ENCODE peak calls at places on chromosomes 4 and X, in five cellular contexts. F is RWPE1, O is GM06990, D is NCI-H748 treated with DMSO at 0.1 percent for 48 hours, U is KG1. T is an unnamed sample.
A peak's percentile ranks its signal among the peaks of the same experiment; 100 is the strongest.

GRCh38 chr4:142901166-142901662 is 55.1 kb upstream of the INPP4B start:
- DNase-seq in U (no peak), D (no peak), O (no peak), F (no peak), T (no peak)

GRCh38 chr4:148030486-148030885 is 298.6 kb downstream of the ARHGAP10 start:
- DNase-seq in D (no peak), O (no peak), U (no peak), F (no peak), T (no peak)

GRCh38 chrX:63349307-63349706 is 1.8 kb downstream of the SPIN4 start:
- DNase-seq in O (no peak), F (peak; percentile 0), U (no peak), D (peak; percentile 41), T (no peak)

GRCh38 chr4:81523672-81524436 is 52.1 kb upstream of the RASGEF1B start:
- DNase-seq in U (no peak), O (no peak), D (no peak), F (no peak), T (no peak)

GRCh38 chrX:68808686-68809357 is 20.0 kb upstream of the EFNB1 start:
- DNase-seq in F (no peak), D (no peak), U (no peak), O (no peak), T (no peak)

GRCh38 chrX:81411517-81411916 is 209.6 kb downstream of the SH3BGRL start:
- DNase-seq in D (no peak), O (no peak), F (no peak), U (no peak), T (no peak)

GRCh38 chrX:141176586-141177451 is at the start of gene LDOC1:
- DNase-seq in U (no peak), D (peak; percentile 80), F (peak; percentile 81), O (peak; percentile 3), T (no peak)

GRCh38 chr4:117783716-117784115 is 250.6 kb upstream of the NDST3 start:
- DNase-seq in F (peak; percentile 4), O (no peak), U (no peak), D (no peak), T (peak; percentile 34)

GRCh38 chr4:3871181-3871852 is 105.1 kb downstream of the ADRA2C start:
- DNase-seq in F (no peak), O (no peak), U (no peak), D (peak; percentile 8), T (no peak)

GRCh38 chr4:164847967-164848649 is 28.9 kb upstream of the APELA start:
- DNase-seq in O (no peak), F (no peak), U (no peak), D (peak; percentile 75), T (no peak)

GRCh38 chrX:46837543-46838481 is 969 bp downstream of the RP2 start:
- DNase-seq in U (no peak), O (no peak), D (peak; percentile 5), F (peak; percentile 26), T (no peak)

GRCh38 chrX:139121616-139122286 is 408.8 kb upstream of the F9 start:
- DNase-seq in F (no peak), D (no peak), O (no peak), U (no peak), T (no peak)

GRCh38 chr4:89657931-89658700 is 178.8 kb downstream of the SNCA start:
- DNase-seq in U (peak; percentile 20), F (no peak), O (peak; percentile 29), D (peak; percentile 4), T (peak; percentile 14)

GRCh38 chr4:118279920-118280432 is 72.8 kb downstream of the PRSS12 start:
- DNase-seq in O (no peak), U (no peak), F (no peak), D (no peak), T (no peak)

GRCh38 chrX:111444881-111445280 is 32.9 kb upstream of the DCX start:
- DNase-seq in F (no peak), O (no peak), U (no peak), D (no peak), T (no peak)

GRCh38 chrX:112380541-112381278 is 298.1 kb upstream of the TRPC5 start:
- DNase-seq in O (no peak), F (no peak), U (no peak), D (no peak), T (no peak)

GRCh38 chr4:11106190-11106589 is 322.5 kb downstream of the HS3ST1 start:
- DNase-seq in U (no peak), D (no peak), F (peak; percentile 28), O (no peak), T (no peak)

GRCh38 chrX:49878128-49878833 is 1.0 kb upstream of the USP27X start:
- DNase-seq in D (no peak), F (no peak), O (no peak), U (no peak), T (no peak)

GRCh38 chr4:90345549-90345948 is 218.4 kb downstream of the CCSER1 start:
- DNase-seq in U (no peak), D (no peak), F (no peak), O (no peak), T (no peak)

GRCh38 chrX:72247206-72247944 is 8.5 kb upstream of the ERCC6L start:
- DNase-seq in D (no peak), F (no peak), O (no peak), U (no peak), T (no peak)

GRCh38 chrX:15404712-15405111 is 20.5 kb upstream of the VEGFD start:
- DNase-seq in O (no peak), D (no peak), F (no peak), U (peak; percentile 0), T (no peak)

GRCh38 chr4:158670975-158671664 is 567 bp downstream of the C4orf46 start:
- DNase-seq in O (peak; percentile 78), D (peak; percentile 34), F (peak; percentile 49), U (no peak), T (peak; percentile 44)

GRCh38 chr4:87353592-87353991 is 30.9 kb upstream of the HSD17B13 start:
- DNase-seq in D (peak; percentile 7), F (peak; percentile 38), U (no peak), O (peak; percentile 52), T (peak; percentile 13)

GRCh38 chr4:38765391-38765790 is 17.4 kb downstream of the TLR10 start:
- DNase-seq in U (no peak), D (no peak), F (no peak), O (no peak), T (no peak)

GRCh38 chr4:99473131-99473530 is 37.7 kb upstream of the C4orf17 start:
- DNase-seq in U (no peak), D (no peak), F (no peak), O (no peak), T (peak; percentile 1)

GRCh38 chr4:174553828-174554227 is 31.5 kb upstream of the HPGD start:
- DNase-seq in D (no peak), O (no peak), U (no peak), F (peak; percentile 43), T (no peak)

GRCh38 chr4:14646831-14647230 is 355.4 kb upstream of the CPEB2 start:
- DNase-seq in F (no peak), D (no peak), O (no peak), U (no peak), T (peak; percentile 9)

GRCh38 chr4:187027231-187027760 is 303.6 kb upstream of the FAT1 start:
- DNase-seq in D (no peak), U (no peak), F (no peak), O (no peak), T (no peak)

GRCh38 chr4:145081756-145082155 is 16.2 kb downstream of the ANAPC10 start:
- DNase-seq in F (no peak), U (no peak), O (no peak), D (no peak), T (no peak)

GRCh38 chr4:13347517-13348125 is 136.5 kb downstream of the RAB28 start:
- DNase-seq in U (no peak), F (no peak), O (no peak), D (no peak), T (no peak)

T was measured in non-pigmented ciliary epithelial cell.